ENCODE peak calls at places on chromosome 9, in five cellular contexts. One of them, this sample, is unnamed.

GRCh38 chr9:79256691-79257213 is 315.0 kb upstream of the TLE4 start:
- DNase-seq in lower lobe of right lung: no peak
- DNase-seq in GM23248: peak
- DNase-seq in hepatocyte: peak
- DNase-seq in CD8-positive, alpha-beta T cell: no peak
- DNase-seq in this sample: no peak

GRCh38 chr9:98867434-98868168 is 60.1 kb downstream of the GALNT12 start:
- DNase-seq in lower lobe of right lung: peak
- DNase-seq in GM23248: peak
- DNase-seq in hepatocyte: peak
- DNase-seq in CD8-positive, alpha-beta T cell: no peak
- DNase-seq in this sample: no peak

GRCh38 chr9:94554439-94555331 is at the start of gene PCAT7:
- DNase-seq in lower lobe of right lung: peak
- DNase-seq in GM23248: peak
- DNase-seq in hepatocyte: peak
- DNase-seq in CD8-positive, alpha-beta T cell: no peak
- DNase-seq in this sample: peak

GRCh38 chr9:123657921-123658320 is 272.0 kb downstream of the DENND1A start:
- DNase-seq in lower lobe of right lung: no peak
- DNase-seq in GM23248: no peak
- DNase-seq in hepatocyte: no peak
- DNase-seq in CD8-positive, alpha-beta T cell: no peak
- DNase-seq in this sample: no peak

GRCh38 chr9:106697799-106698591 is 165.0 kb upstream of the ZNF462 start:
- DNase-seq in lower lobe of right lung: peak
- DNase-seq in GM23248: peak
- DNase-seq in hepatocyte: peak
- DNase-seq in CD8-positive, alpha-beta T cell: no peak
- DNase-seq in this sample: no peak

GRCh38 chr9:74804018-74804385 is 83.7 kb downstream of the TRPM6 start:
- DNase-seq in lower lobe of right lung: no peak
- DNase-seq in GM23248: no peak
- DNase-seq in hepatocyte: peak
- DNase-seq in CD8-positive, alpha-beta T cell: no peak
- DNase-seq in this sample: no peak

GRCh38 chr9:70491798-70492736 is 77.6 kb upstream of the KLF9 start:
- DNase-seq in lower lobe of right lung: no peak
- DNase-seq in GM23248: no peak
- DNase-seq in hepatocyte: no peak
- DNase-seq in CD8-positive, alpha-beta T cell: no peak
- DNase-seq in this sample: no peak

GRCh38 chr9:13146838-13147237 is 132.7 kb downstream of the MPDZ start:
- DNase-seq in lower lobe of right lung: no peak
- DNase-seq in GM23248: no peak
- DNase-seq in hepatocyte: no peak
- DNase-seq in CD8-positive, alpha-beta T cell: no peak
- DNase-seq in this sample: no peak

GRCh38 chr9:128727626-128728248 is 3.8 kb upstream of the ZDHHC12 start:
- DNase-seq in lower lobe of right lung: no peak
- DNase-seq in GM23248: no peak
- DNase-seq in hepatocyte: no peak
- DNase-seq in CD8-positive, alpha-beta T cell: no peak
- DNase-seq in this sample: no peak

GRCh38 chr9:135348788-135349150 is 130.8 kb upstream of the PPP1R26 start:
- DNase-seq in lower lobe of right lung: no peak
- DNase-seq in GM23248: no peak
- DNase-seq in hepatocyte: no peak
- DNase-seq in CD8-positive, alpha-beta T cell: no peak
- DNase-seq in this sample: no peak

GRCh38 chr9:109966643-109967368 is 186.8 kb downstream of the PALM2AKAP2 start:
- DNase-seq in lower lobe of right lung: no peak
- DNase-seq in GM23248: no peak
- DNase-seq in hepatocyte: no peak
- DNase-seq in CD8-positive, alpha-beta T cell: no peak
- DNase-seq in this sample: no peak

GRCh38 chr9:109968702-109969450 is 188.9 kb downstream of the PALM2AKAP2 start:
- DNase-seq in lower lobe of right lung: no peak
- DNase-seq in GM23248: peak
- DNase-seq in hepatocyte: peak
- DNase-seq in CD8-positive, alpha-beta T cell: no peak
- DNase-seq in this sample: no peak

GRCh38 chr9:109967651-109968331 is 187.8 kb downstream of the PALM2AKAP2 start:
- DNase-seq in lower lobe of right lung: no peak
- DNase-seq in GM23248: no peak
- DNase-seq in hepatocyte: no peak
- DNase-seq in CD8-positive, alpha-beta T cell: no peak
- DNase-seq in this sample: peak

GRCh38 chr9:109969559-109970237 is 189.7 kb downstream of the PALM2AKAP2 start:
- DNase-seq in lower lobe of right lung: no peak
- DNase-seq in GM23248: no peak
- DNase-seq in hepatocyte: no peak
- DNase-seq in CD8-positive, alpha-beta T cell: no peak
- DNase-seq in this sample: no peak

DNA sequence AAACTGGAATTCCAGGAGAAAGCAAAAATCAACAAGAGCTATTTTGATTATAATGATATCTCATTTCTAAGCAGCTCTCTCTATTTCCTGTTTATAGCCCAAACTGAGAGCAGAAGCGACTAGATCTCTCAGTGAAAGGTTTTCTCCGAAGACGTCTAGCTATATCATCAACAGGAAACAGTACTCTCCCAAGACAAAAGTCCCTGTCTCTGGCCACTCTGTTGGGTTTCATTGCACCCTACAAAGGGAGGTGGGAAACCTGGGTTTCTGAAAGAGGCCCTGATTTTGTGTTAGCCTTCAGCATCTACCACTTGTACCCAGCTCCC is 188.3 kb downstream of the PALM2AKAP2 start:
- DNase-seq in lower lobe of right lung: no peak
- DNase-seq in GM23248: no peak
- DNase-seq in hepatocyte: no peak
- DNase-seq in CD8-positive, alpha-beta T cell: no peak
- DNase-seq in this sample: no peak
- H3K4me3 ChIP-seq in lower lobe of right lung: no peak
- H3K4me3 ChIP-seq in GM23248: no peak
- H3K4me3 ChIP-seq in hepatocyte: no peak
- H3K4me3 ChIP-seq in CD8-positive, alpha-beta T cell: no peak
- H3K4me3 ChIP-seq in this sample: no peak

DNA sequence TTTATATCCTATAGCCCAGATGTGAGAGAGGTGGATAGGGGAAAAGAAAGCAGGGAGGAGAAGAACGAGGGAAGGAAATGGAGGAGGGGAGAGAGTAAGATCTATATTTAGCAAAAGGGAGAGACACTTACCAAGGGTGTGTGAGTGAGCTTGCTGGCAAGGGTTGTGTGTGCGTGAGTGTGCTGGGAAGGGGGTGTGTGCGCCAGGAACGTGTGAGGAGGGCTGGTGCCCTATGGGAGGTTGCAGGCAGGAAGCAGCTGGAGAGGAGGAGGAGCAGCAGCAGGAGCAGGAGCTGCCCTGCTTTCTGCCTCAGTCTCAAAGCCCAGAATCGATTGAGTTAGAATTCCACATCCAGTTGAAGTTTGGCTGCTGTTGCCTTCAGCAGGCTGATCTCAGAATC is 148.3 kb upstream of the RUSC2 start:
- DNase-seq in lower lobe of right lung: peak
- DNase-seq in GM23248: peak
- DNase-seq in hepatocyte: peak
- DNase-seq in CD8-positive, alpha-beta T cell: no peak
- DNase-seq in this sample: no peak
- H3K4me3 ChIP-seq in lower lobe of right lung: peak
- H3K4me3 ChIP-seq in GM23248: peak
- H3K4me3 ChIP-seq in hepatocyte: no peak
- H3K4me3 ChIP-seq in CD8-positive, alpha-beta T cell: no peak
- H3K4me3 ChIP-seq in this sample: no peak

DNA sequence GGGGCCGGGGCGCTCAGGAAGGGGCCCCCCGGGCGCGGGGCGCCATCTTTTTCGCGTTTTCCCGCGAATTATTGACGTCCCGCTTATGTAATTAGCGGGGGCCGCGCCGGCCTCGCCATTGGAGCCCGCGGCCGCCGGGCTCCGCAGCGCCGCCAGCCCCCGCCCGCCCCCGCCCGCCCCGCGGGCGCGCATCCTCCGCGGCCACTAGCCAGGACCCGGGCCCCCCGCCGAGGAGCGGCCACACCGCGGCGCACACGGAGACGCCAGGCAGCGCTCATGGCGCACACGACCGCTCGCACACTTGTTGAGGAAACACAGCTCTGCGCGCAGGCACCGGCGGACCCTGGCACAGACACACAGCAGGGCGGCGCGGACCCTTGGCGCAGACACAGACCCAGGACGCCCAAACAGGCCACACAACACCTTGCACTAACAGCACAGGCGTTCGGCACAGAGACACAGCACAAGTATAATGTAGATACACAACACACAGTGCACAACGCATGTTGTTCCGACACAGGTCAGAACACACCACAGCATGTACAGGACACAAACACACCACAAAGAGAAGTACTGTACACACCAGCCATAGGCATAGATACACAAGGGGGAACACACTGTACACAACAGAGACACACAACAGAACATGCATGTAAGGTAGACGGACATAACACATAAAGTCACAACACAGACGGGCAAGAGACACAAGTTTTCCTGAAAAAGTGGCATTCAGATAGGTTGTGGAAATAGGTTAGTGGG is 467 bp upstream of the PHF19 start:
- DNase-seq in lower lobe of right lung: peak
- DNase-seq in GM23248: peak
- DNase-seq in hepatocyte: peak
- DNase-seq in CD8-positive, alpha-beta T cell: peak
- DNase-seq in this sample: no peak
- H3K4me3 ChIP-seq in lower lobe of right lung: peak
- H3K4me3 ChIP-seq in GM23248: peak
- H3K4me3 ChIP-seq in hepatocyte: peak
- H3K4me3 ChIP-seq in CD8-positive, alpha-beta T cell: peak
- H3K4me3 ChIP-seq in this sample: peak

GRCh38 chr9:131273146-131273545 is 3.2 kb downstream of the FAM78A start:
- DNase-seq in lower lobe of right lung: peak
- DNase-seq in GM23248: no peak
- DNase-seq in hepatocyte: no peak
- DNase-seq in CD8-positive, alpha-beta T cell: no peak
- DNase-seq in this sample: no peak
- H3K4me3 ChIP-seq in lower lobe of right lung: peak
- H3K4me3 ChIP-seq in GM23248: no peak
- H3K4me3 ChIP-seq in hepatocyte: no peak
- H3K4me3 ChIP-seq in CD8-positive, alpha-beta T cell: peak
- H3K4me3 ChIP-seq in this sample: peak